ENCODE peak calls at places on chromosomes 11 and 22, in four cellular contexts. P, T, R and S are unnamed samples.

GRCh38 chr22:24592144-24592845 is 578 bp downstream of the LRRC75B start:
- DNase-seq in P (no peak), R (no peak), T (no peak), S (no peak)

GRCh38 chr11:126370016-126370415 is 14.5 kb downstream of the ST3GAL4 start:
- DNase-seq in P (no peak), T (no peak), R (no peak), S (no peak)

GRCh38 chr22:38177926-38178604 is 3.6 kb downstream of the PLA2G6 start:
- DNase-seq in R (peak), P (peak), T (peak), S (no peak)

GRCh38 chr22:46175631-46176030 is 25.3 kb downstream of the PPARA start:
- DNase-seq in T (no peak), P (no peak), R (no peak), S (no peak)

GRCh38 chr11:96260526-96260925 is 82.5 kb downstream of the MAML2 start:
- DNase-seq in P (no peak), R (no peak), T (no peak), S (no peak)

GRCh38 chr11:75239551-75240290 is 853 bp upstream of the TPBGL start:
- DNase-seq in T (no peak), R (no peak), P (no peak), S (no peak)

GRCh38 chr22:37193629-37194191 is 5.7 kb upstream of the C1QTNF6 start:
- DNase-seq in P (peak), T (no peak), R (peak), S (no peak)

GRCh38 chr22:35231585-35232084 is 25.7 kb upstream of the HMGXB4 start:
- DNase-seq in R (peak), P (peak), T (peak), S (peak)

GRCh38 chr22:38872831-38873248 is 824 bp upstream of the CBX6 start:
- DNase-seq in P (no peak), T (no peak), R (peak), S (no peak)

GRCh38 chr11:128948583-128948982 is 5.9 kb upstream of the TP53AIP1 start:
- DNase-seq in T (no peak), R (no peak), P (no peak), S (no peak)

GRCh38 chr11:107859459-107860239 is 1.1 kb upstream of the SLC35F2 start:
- DNase-seq in P (no peak), R (peak), T (peak), S (peak)

GRCh38 chr11:80782135-80782885 is 1341.5 kb upstream of the TENM4 start:
- DNase-seq in T (no peak), P (no peak), R (no peak), S (no peak)

GRCh38 chr11:11982975-11983374 is 25.5 kb downstream of the DKK3 start:
- DNase-seq in T (no peak), P (no peak), R (no peak), S (no peak)

GRCh38 chr11:25159341-25159740 is 662.5 kb downstream of the LUZP2 start:
- DNase-seq in T (no peak), R (no peak), P (no peak), S (no peak)

GRCh38 chr11:76788661-76789442 is 5.7 kb downstream of the TSKU start:
- DNase-seq in P (peak), R (no peak), T (peak), S (no peak)

DNA sequence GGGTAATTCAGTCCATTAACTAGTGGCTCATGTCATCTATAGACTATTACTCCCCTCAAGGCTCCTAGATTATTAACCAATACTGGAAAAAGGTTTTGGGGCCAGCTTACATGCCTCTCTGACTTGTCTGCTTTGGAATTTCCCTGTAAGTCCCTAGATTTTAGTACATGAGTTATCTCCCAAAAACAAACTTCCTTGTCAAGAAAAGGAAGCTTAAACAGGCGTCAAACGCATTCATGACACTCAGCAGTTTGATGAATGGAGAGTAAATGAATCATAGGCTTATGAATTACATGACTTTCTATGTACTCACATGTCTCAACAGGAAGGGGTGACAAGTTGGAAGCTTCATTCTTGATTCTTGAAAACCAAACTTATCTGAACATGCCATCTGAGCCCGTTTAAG is 70.8 kb downstream of the BLID start:
- DNase-seq in P (no peak), R (no peak), T (no peak), S (no peak)
- TF ChIP-seq ZNF274 in P (no peak), R (no peak), T (no peak), S (no peak)

DNA sequence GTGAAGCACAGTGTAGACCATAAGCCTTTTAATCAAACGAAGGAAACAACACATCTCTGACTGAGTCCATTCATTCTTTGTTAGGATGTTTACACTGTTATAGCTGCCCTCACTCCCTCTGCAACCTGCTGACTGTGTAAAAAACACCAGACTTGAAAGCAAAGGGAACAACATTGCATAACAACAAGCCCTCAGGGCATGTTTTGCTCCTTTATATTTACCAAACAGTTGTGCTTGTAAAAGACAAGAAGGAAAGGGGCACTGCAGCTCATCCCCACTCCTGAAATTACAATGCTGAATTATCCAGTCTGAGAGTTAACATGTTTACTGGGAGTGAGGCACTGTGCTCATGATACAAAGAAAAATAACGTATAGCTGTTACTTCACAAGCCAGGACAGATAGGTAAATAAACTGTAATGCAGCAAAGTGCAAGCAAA is 46.4 kb downstream of the RAB30 start:
- DNase-seq in P (peak), T (no peak), R (no peak), S (no peak)
- TF ChIP-seq ZBTB33 in P (no peak), T (no peak), R (no peak), S (no peak)

GRCh38 chr22:42873361-42873760 is 16.3 kb upstream of the ARFGAP3 start:
- DNase-seq in T (no peak), R (no peak), P (no peak), S (no peak)

GRCh38 chr22:42874010-42874409 is 16.9 kb upstream of the ARFGAP3 start:
- DNase-seq in T (no peak), R (no peak), P (no peak), S (no peak)

GRCh38 chr22:42871146-42872050 is 14.3 kb upstream of the ARFGAP3 start:
- DNase-seq in R (no peak), T (no peak), P (no peak), S (no peak)

GRCh38 chr22:42869888-42870480 is 12.9 kb upstream of the ARFGAP3 start:
- DNase-seq in R (no peak), P (no peak), T (no peak), S (no peak)

DNA sequence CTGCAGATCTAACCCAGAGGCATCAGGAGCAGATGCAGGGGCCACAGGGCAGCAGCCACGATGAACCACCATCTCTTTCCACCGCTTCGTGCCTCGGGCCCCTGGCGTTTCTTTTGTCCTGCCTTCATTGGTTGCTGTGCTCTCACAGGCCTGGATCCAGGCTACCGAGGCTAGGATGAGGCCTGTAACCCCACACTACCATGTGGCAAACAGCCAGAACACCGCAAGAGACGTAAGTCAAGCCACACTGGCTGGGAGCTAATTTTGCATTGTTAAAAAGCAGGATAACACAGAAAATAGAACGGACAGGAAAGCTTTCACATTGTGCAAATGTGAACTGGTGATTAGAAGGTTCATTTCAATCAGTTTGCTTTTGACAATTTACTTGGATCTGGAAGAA is 15.7 kb upstream of the ARFGAP3 start:
- DNase-seq in T (no peak), R (no peak), P (no peak), S (no peak)
- TF ChIP-seq ZNF274 in T (no peak), R (no peak), P (no peak), S (no peak)

DNA sequence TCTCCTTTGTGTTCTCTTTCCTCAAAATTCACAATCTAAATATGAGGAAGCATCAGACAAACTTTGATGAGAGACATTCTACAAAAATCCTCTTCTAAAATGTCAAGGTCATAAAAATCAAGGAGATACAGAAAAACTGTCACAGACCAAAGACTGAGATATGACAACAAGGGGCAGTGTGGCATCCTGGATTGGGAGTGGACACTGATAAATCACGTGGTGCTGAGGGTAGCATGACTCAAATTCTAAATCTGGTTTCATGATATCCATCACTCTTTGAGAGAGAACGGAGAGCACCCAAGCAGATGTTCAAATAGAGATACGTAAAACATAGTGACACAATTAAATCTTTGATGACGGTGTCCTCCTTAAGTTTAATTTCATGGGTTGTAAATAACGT is 13.0 kb upstream of the CARD18 start:
- DNase-seq in T (no peak), R (no peak), P (no peak), S (no peak)
- TF ChIP-seq ZBTB33 in T (no peak), R (no peak), P (no peak), S (no peak)

DNA sequence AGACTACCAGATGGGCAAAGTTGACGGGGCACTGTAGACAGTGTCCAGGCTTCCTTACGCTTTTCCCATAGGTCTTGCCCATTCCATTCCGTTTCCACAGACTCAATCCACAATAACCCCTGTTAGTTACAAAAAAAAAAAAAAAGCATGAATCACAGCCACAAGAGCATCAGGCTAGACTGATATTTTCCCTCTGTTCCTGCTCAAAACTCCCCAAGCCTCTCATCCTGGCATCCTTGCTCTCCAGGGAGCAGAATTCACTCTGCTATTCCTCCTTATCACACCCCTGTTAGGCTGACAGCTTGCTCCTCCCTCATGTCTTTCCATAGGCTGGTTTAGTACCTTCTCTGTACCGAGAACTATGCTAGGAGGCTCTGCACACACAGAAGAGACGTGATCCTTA is 42.2 kb downstream of the TMEM123 start:
- DNase-seq in P (no peak), R (peak), T (no peak), S (no peak)
- TF ChIP-seq ZNF274 in P (no peak), R (no peak), T (no peak), S (no peak)

DNA sequence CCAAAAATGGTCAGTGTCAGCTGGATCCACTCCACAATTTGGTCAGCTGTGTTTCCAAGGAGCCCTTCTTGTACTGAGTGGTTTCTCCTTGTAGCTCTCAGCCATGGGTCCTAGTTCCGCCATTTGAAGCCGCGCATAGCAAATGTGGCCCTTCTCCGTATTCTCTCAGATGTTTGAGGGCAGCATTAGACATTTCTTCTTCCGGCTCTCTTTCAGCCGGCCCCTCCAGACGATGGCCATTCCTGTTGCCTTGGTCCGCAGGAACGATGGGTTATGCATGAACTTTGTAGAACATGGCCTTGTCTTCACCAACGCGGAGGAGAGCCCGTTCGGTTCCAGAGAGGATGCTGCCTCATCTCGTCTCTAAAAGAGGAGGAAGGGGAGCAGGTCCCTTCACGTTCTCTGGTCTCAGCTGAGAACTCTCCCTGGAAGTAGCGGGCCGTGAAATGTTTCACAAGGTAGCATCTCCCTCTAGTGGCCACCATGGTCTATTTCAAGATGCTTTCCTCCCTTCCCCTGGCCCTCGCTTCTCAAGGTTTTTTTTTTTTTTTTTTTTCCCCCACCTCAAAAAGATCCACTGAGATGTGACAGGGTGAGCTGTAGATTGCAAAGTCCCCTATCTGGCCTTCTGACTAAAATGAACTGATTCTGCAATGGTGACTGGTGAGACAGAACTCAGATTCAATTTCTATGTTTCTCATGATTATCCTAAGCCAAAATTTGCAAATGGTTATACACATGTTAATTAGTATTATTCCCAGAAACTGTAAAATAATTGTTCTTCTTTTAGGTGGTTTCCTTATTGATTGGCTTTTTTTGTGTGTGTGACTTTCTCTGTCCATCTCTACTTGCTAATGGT is 19.8 kb upstream of the PLET1 start:
- DNase-seq in P (peak), R (peak), T (peak), S (peak)
- TF ChIP-seq ZBTB33 in P (no peak), R (no peak), T (no peak), S (no peak)

GRCh38 chr11:112523477-112523876 is 262.8 kb upstream of the PLET1 start:
- DNase-seq in R (no peak), T (no peak), P (no peak), S (no peak)
- TF ChIP-seq ZNF274 in R (no peak), T (no peak), P (no peak), S (no peak)